ENCODE peak calls at places on chromosomes 4 and X, in four cellular contexts. E is pancreas, Z is fibroblast of pulmonary artery, R is upper lobe of right lung. V is an unnamed sample.

GRCh38 chrX:19947612-19948011 is 43.2 kb downstream of the BCLAF3 start:
- DNase-seq in R (no peak), E (no peak), Z (no peak), V (no peak)

GRCh38 chrX:125977851-125978250 is 188.2 kb downstream of the DCAF12L2 start:
- DNase-seq in R (no peak), E (no peak), Z (no peak), V (no peak)

GRCh38 chr4:88743696-88744095 is 46.1 kb upstream of the NAP1L5 start:
- DNase-seq in Z (peak; percentile 66), R (no peak), E (no peak), V (peak; percentile 30)

GRCh38 chr4:36024901-36025610 is 219.3 kb downstream of the ARAP2 start:
- DNase-seq in E (no peak), R (no peak), Z (no peak), V (no peak)

GRCh38 chrX:113287761-113288160 is 447.1 kb upstream of the AMOT start:
- DNase-seq in E (no peak), Z (no peak), R (no peak), V (no peak)

GRCh38 chr4:72243641-72244040 is 211.8 kb downstream of the NPFFR2 start:
- DNase-seq in R (no peak), E (no peak), Z (no peak), V (no peak)

GRCh38 chrX:74346124-74346523 is 42.1 kb downstream of the ZCCHC13 start:
- DNase-seq in R (no peak), E (no peak), Z (no peak), V (no peak)

GRCh38 chr4:108044951-108045686 is 55.4 kb downstream of the HADH start:
- DNase-seq in Z (no peak), R (no peak), E (no peak), V (peak; percentile 53)

GRCh38 chrX:153953342-153953830 is 8.9 kb upstream of the RENBP start:
- DNase-seq in Z (peak; percentile 64), R (peak; percentile 76), E (peak; percentile 91), V (peak; percentile 74)

GRCh38 chr4:169070071-169070894 is 60.2 kb upstream of the CBR4 start:
- DNase-seq in Z (peak; percentile 93), R (no peak), E (no peak), V (peak; percentile 82)

GRCh38 chr4:12137556-12137955 is 708.9 kb upstream of the HS3ST1 start:
- DNase-seq in E (no peak), R (no peak), Z (peak; percentile 31), V (no peak)

GRCh38 chr4:48141048-48141447 is 7.0 kb upstream of the TXK start:
- DNase-seq in R (no peak), E (no peak), Z (peak; percentile 68), V (peak; percentile 58)

GRCh38 chr4:148653681-148654080 is 211.5 kb upstream of the NR3C2 start:
- DNase-seq in R (no peak), Z (peak; percentile 4), E (no peak), V (no peak)

GRCh38 chr4:8502836-8503585 is 62.4 kb downstream of the TRMT44 start:
- DNase-seq in Z (peak; percentile 5), R (no peak), E (no peak), V (no peak)

GRCh38 chr4:127214001-127214400 is 418.8 kb upstream of the INTU start:
- DNase-seq in Z (no peak), R (no peak), E (no peak), V (peak; percentile 10)

GRCh38 chrX:124358796-124359386 is 12.5 kb downstream of the SH2D1A start:
- DNase-seq in R (no peak), Z (no peak), E (no peak), V (no peak)

GRCh38 chr4:4735136-4735754 is 124.2 kb upstream of the MSX1 start:
- DNase-seq in R (no peak), E (no peak), Z (no peak), V (no peak)

GRCh38 chr4:113474017-113474416 is 287.5 kb downstream of the CAMK2D start:
- DNase-seq in R (no peak), E (no peak), Z (peak; percentile 79), V (peak; percentile 89)

GRCh38 chr4:110344165-110344564 is 131.8 kb upstream of the ENPEP start:
- DNase-seq in Z (peak; percentile 11), R (no peak), E (no peak), V (no peak)

GRCh38 chr4:128574706-128575105 is 234.8 kb upstream of the JADE1 start:
- DNase-seq in Z (peak; percentile 88), E (peak; percentile 83), R (peak; percentile 76), V (no peak)

GRCh38 chr4:166501941-166502382 is 628.9 kb downstream of the TLL1 start:
- DNase-seq in Z (peak; percentile 55), E (no peak), R (no peak), V (no peak)

GRCh38 chrX:1491851-1492349 is 39.2 kb upstream of the ASMTL start:
- DNase-seq in Z (peak; percentile 18), R (peak; percentile 47), E (no peak), V (no peak)

GRCh38 chr4:44165938-44166337 is 282.7 kb downstream of the KCTD8 start:
- DNase-seq in E (no peak), Z (no peak), R (no peak), V (no peak)

GRCh38 chrX:22526339-22526738 is 253.6 kb downstream of the CBLL2 start:
- DNase-seq in E (no peak), Z (peak; percentile 67), R (no peak), V (peak; percentile 21)

GRCh38 chr4:139523076-139523475 is 32.9 kb downstream of the SETD7 start:
- DNase-seq in Z (peak; percentile 29), E (no peak), R (no peak), V (no peak)

GRCh38 chr4:99352602-99353580 is at the start of gene ADH1C:
- DNase-seq in E (no peak), Z (no peak), R (no peak), V (peak; percentile 26)

GRCh38 chrX:153537526-153538295 is 20.3 kb downstream of the ATP2B3 start:
- DNase-seq in Z (no peak), E (peak; percentile 71), R (no peak), V (no peak)

GRCh38 chr4:1971456-1972200 is 37.1 kb downstream of the NELFA start:
- DNase-seq in E (peak; percentile 42), R (peak; percentile 48), Z (no peak), V (no peak)

GRCh38 chr4:150960818-150961217 is 54.3 kb downstream of the LRBA start:
- DNase-seq in Z (peak; percentile 41), E (no peak), R (no peak), V (peak; percentile 38)

GRCh38 chrX:18574591-18574990 is 97.3 kb downstream of the RS1 start:
- DNase-seq in R (no peak), Z (peak; percentile 66), E (no peak), V (peak; percentile 84)

GRCh38 chrX:13215729-13216128 is 104.1 kb downstream of the ATXN3L start:
- DNase-seq in R (no peak), Z (peak; percentile 54), E (no peak), V (peak; percentile 13)

GRCh38 chr4:125187621-125188176 is 127.1 kb upstream of the FAT4 start:
- DNase-seq in R (no peak), Z (no peak), E (no peak), V (peak; percentile 68)

GRCh38 chrX:118763489-118763888 is 36.1 kb downstream of the IL13RA1 start:
- DNase-seq in Z (no peak), R (no peak), E (no peak), V (no peak)

GRCh38 chrX:118764122-118764521 is 36.7 kb downstream of the IL13RA1 start:
- DNase-seq in Z (no peak), R (no peak), E (no peak), V (no peak)

GRCh38 chrX:118760025-118760424 is 32.6 kb downstream of the IL13RA1 start:
- DNase-seq in E (no peak), Z (no peak), R (no peak), V (no peak)

GRCh38 chrX:118758511-118758910 is 31.1 kb downstream of the IL13RA1 start:
- DNase-seq in E (no peak), R (no peak), Z (no peak), V (no peak)

DNA sequence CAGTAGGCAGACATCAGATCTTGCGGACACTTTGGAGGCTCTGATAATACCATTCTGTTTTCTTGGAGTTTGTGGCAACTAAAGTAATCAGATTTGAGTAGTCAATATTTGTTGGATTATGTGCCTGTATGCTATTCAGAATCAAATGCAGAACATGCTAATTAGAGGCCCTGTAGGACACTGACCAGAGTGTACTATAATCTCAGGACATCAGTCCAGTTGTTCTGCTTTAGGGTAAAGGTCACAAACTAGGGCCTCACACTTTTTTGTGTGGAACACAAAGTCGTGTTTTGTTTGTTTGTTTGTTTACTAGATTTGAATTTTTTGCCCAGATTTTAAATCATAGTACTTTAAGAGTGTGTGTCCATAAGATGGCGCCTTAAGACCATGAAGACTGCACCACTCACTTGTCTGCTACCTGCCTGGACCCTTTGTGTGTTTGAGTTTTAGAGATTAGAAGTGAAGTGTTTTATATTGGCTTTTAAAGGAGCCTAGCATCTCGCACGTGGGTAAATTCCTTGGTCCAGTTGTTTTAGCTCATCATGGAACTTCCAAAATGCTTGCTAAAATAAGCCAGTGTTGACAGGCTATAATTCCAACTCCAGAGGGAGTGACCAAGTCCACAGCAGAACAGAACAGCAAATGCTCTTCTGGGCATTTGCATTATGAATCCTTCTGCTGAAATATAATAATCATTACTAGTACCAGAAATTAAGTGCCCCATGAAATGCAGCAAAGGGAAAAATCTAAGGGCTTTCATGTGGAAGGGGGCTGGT is 34.7 kb downstream of the IL13RA1 start:
- DNase-seq in Z (peak; percentile 23), R (no peak), E (no peak), V (no peak)
- TF ChIP-seq CTCF in Z (no peak), R (no peak), E (no peak), V (no peak)

DNA sequence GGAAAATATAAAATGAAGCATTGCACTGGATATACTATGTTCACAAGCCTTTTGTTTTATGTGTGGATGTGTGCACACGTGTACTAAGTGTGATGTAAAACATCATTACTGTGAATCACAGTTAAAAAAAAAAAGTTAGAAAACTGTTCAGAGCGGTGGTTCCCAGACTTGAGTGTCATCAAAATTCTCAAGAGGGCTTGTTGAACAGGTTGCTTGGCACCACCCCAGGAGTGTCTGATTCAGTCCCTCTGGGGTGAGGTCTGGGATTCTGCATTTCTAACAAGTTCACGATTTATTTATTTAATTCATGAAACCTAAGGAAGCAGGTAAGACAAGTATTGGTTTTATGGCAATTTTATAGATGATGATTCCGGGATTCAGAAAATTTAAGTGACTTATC is 1.8 kb downstream of the CENPU start:
- DNase-seq in Z (no peak), E (no peak), R (no peak), V (no peak)
- H3K4me3 ChIP-seq in Z (peak overlapping the region; percentile 94), E (no peak overlapping the region), R (no peak overlapping the region), V (peak overlapping the region; percentile 63)

GRCh38 chr4:141702472-141703182 is 66.2 kb downstream of the IL15 start:
- DNase-seq in E (no peak), Z (peak; percentile 65), R (no peak), V (peak; percentile 19)
- TF ChIP-seq CTCF in E (no peak), Z (no peak), R (no peak), V (no peak)

DNA sequence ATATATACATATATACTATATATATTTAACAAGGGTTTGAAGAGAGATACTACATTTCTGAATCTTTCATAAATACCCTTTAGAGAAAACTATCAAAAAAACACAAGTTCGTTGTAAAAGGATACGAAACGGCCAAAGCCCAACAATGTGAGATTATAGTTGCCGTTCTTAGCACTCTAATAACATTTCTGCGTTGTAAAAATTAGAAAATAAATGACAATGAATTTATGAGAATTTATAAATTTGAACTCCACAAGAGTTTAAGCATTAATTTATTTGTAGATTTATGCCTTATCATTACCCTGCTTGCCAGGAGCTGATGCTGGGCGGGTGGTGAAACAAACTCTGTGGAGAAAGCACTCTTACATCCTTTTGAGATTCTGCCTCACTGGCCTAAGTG is 1.1 kb downstream of the WDR17 start:
- DNase-seq in Z (no peak), R (no peak), E (no peak), V (no peak)
- H3K4me3 ChIP-seq in Z (no peak overlapping the region), R (no peak overlapping the region), E (peak overlapping the region; percentile 73), V (no peak overlapping the region)

GRCh38 chrX:120308959-120309872 is 2.0 kb downstream of the TMEM255A start:
- DNase-seq in R (peak; percentile 82), Z (peak; percentile 51), E (peak; percentile 79), V (peak; percentile 53)
- TF ChIP-seq CTCF in R (peak; percentile 39), Z (peak; percentile 28), E (no peak), V (peak; percentile 2)

V was measured in foreskin fibroblast.